ENCODE peak calls at places on chromosomes 2 and 18, in ten cellular contexts. One of them, this sample, is unnamed.

GRCh38 chr2:145687445-145688104 is 1167.7 kb upstream of the ZEB2 start:
- DNase-seq in globus pallidus: peak
- DNase-seq in activated T-cell treated with anti-CD3 and anti-CD28 coated beads, Interleukin-2, amount 50 U/mL, for 72 hours: no peak
- DNase-seq in sciatic nerve: no peak
- DNase-seq in AG08396: no peak
- DNase-seq in NCI-H1105 treated with DMSO at 0.1 percent for 48 hours: no peak
- DNase-seq in iPS-NIHi11: peak
- DNase-seq in T-cell: no peak
- DNase-seq in naive B cell: no peak
- DNase-seq in HEK293T: no peak
- DNase-seq in this sample: no peak

GRCh38 chr2:216189410-216189809 is 80.3 kb downstream of the XRCC5 start:
- DNase-seq in globus pallidus: no peak
- DNase-seq in activated T-cell treated with anti-CD3 and anti-CD28 coated beads, Interleukin-2, amount 50 U/mL, for 72 hours: no peak
- DNase-seq in sciatic nerve: no peak
- DNase-seq in AG08396: no peak
- DNase-seq in NCI-H1105 treated with DMSO at 0.1 percent for 48 hours: no peak
- DNase-seq in iPS-NIHi11: no peak
- DNase-seq in T-cell: no peak
- DNase-seq in naive B cell: no peak
- DNase-seq in HEK293T: no peak
- DNase-seq in this sample: no peak

GRCh38 chr2:45761660-45762059 is 110.2 kb downstream of the PRKCE start:
- DNase-seq in globus pallidus: no peak
- DNase-seq in activated T-cell treated with anti-CD3 and anti-CD28 coated beads, Interleukin-2, amount 50 U/mL, for 72 hours: no peak
- DNase-seq in sciatic nerve: no peak
- DNase-seq in AG08396: no peak
- DNase-seq in NCI-H1105 treated with DMSO at 0.1 percent for 48 hours: no peak
- DNase-seq in iPS-NIHi11: no peak
- DNase-seq in T-cell: no peak
- DNase-seq in naive B cell: no peak
- DNase-seq in HEK293T: no peak
- DNase-seq in this sample: no peak

GRCh38 chr2:232886632-232887031 is 16.6 kb downstream of the SNORC start:
- DNase-seq in globus pallidus: no peak
- DNase-seq in activated T-cell treated with anti-CD3 and anti-CD28 coated beads, Interleukin-2, amount 50 U/mL, for 72 hours: no peak
- DNase-seq in sciatic nerve: no peak
- DNase-seq in AG08396: no peak
- DNase-seq in NCI-H1105 treated with DMSO at 0.1 percent for 48 hours: no peak
- DNase-seq in iPS-NIHi11: no peak
- DNase-seq in T-cell: no peak
- DNase-seq in naive B cell: no peak
- DNase-seq in HEK293T: no peak
- DNase-seq in this sample: no peak

GRCh38 chr2:127054996-127055785 is 51.8 kb downstream of the BIN1 start:
- DNase-seq in globus pallidus: no peak
- DNase-seq in activated T-cell treated with anti-CD3 and anti-CD28 coated beads, Interleukin-2, amount 50 U/mL, for 72 hours: no peak
- DNase-seq in sciatic nerve: no peak
- DNase-seq in AG08396: no peak
- DNase-seq in NCI-H1105 treated with DMSO at 0.1 percent for 48 hours: no peak
- DNase-seq in iPS-NIHi11: no peak
- DNase-seq in T-cell: no peak
- DNase-seq in naive B cell: no peak
- DNase-seq in HEK293T: no peak
- DNase-seq in this sample: no peak

GRCh38 chr2:88638743-88639142 is 11.5 kb upstream of the EIF2AK3 start:
- DNase-seq in globus pallidus: no peak
- DNase-seq in activated T-cell treated with anti-CD3 and anti-CD28 coated beads, Interleukin-2, amount 50 U/mL, for 72 hours: peak
- DNase-seq in sciatic nerve: no peak
- DNase-seq in AG08396: no peak
- DNase-seq in NCI-H1105 treated with DMSO at 0.1 percent for 48 hours: no peak
- DNase-seq in iPS-NIHi11: no peak
- DNase-seq in T-cell: no peak
- DNase-seq in naive B cell: no peak
- DNase-seq in HEK293T: no peak
- DNase-seq in this sample: peak

GRCh38 chr2:215535726-215536125 is 99.9 kb upstream of the FN1 start:
- DNase-seq in globus pallidus: no peak
- DNase-seq in activated T-cell treated with anti-CD3 and anti-CD28 coated beads, Interleukin-2, amount 50 U/mL, for 72 hours: no peak
- DNase-seq in sciatic nerve: no peak
- DNase-seq in AG08396: no peak
- DNase-seq in NCI-H1105 treated with DMSO at 0.1 percent for 48 hours: no peak
- DNase-seq in iPS-NIHi11: no peak
- DNase-seq in T-cell: no peak
- DNase-seq in naive B cell: no peak
- DNase-seq in HEK293T: no peak
- DNase-seq in this sample: no peak

GRCh38 chr2:48343571-48344440 is 186.1 kb upstream of the STON1 start:
- DNase-seq in globus pallidus: no peak
- DNase-seq in activated T-cell treated with anti-CD3 and anti-CD28 coated beads, Interleukin-2, amount 50 U/mL, for 72 hours: no peak
- DNase-seq in sciatic nerve: no peak
- DNase-seq in AG08396: peak
- DNase-seq in NCI-H1105 treated with DMSO at 0.1 percent for 48 hours: no peak
- DNase-seq in iPS-NIHi11: no peak
- DNase-seq in T-cell: no peak
- DNase-seq in naive B cell: no peak
- DNase-seq in HEK293T: no peak
- DNase-seq in this sample: no peak

GRCh38 chr18:8937695-8938094 is 164.8 kb upstream of the NDUFV2 start:
- DNase-seq in globus pallidus: no peak
- DNase-seq in activated T-cell treated with anti-CD3 and anti-CD28 coated beads, Interleukin-2, amount 50 U/mL, for 72 hours: no peak
- DNase-seq in sciatic nerve: no peak
- DNase-seq in AG08396: no peak
- DNase-seq in NCI-H1105 treated with DMSO at 0.1 percent for 48 hours: no peak
- DNase-seq in iPS-NIHi11: peak
- DNase-seq in T-cell: no peak
- DNase-seq in naive B cell: no peak
- DNase-seq in HEK293T: no peak
- DNase-seq in this sample: no peak

GRCh38 chr2:226890286-226890685 is 54.4 kb downstream of the RHBDD1 start:
- DNase-seq in globus pallidus: no peak
- DNase-seq in activated T-cell treated with anti-CD3 and anti-CD28 coated beads, Interleukin-2, amount 50 U/mL, for 72 hours: no peak
- DNase-seq in sciatic nerve: no peak
- DNase-seq in AG08396: no peak
- DNase-seq in NCI-H1105 treated with DMSO at 0.1 percent for 48 hours: no peak
- DNase-seq in iPS-NIHi11: no peak
- DNase-seq in T-cell: no peak
- DNase-seq in naive B cell: no peak
- DNase-seq in HEK293T: no peak
- DNase-seq in this sample: no peak

GRCh38 chr18:2529154-2529553 is 42.2 kb downstream of the METTL4 start:
- DNase-seq in globus pallidus: no peak
- DNase-seq in activated T-cell treated with anti-CD3 and anti-CD28 coated beads, Interleukin-2, amount 50 U/mL, for 72 hours: no peak
- DNase-seq in sciatic nerve: no peak
- DNase-seq in AG08396: no peak
- DNase-seq in NCI-H1105 treated with DMSO at 0.1 percent for 48 hours: no peak
- DNase-seq in iPS-NIHi11: peak
- DNase-seq in T-cell: no peak
- DNase-seq in naive B cell: no peak
- DNase-seq in HEK293T: no peak
- DNase-seq in this sample: no peak

GRCh38 chr18:9869713-9870430 is 15.9 kb upstream of the TXNDC2 start:
- DNase-seq in globus pallidus: no peak
- DNase-seq in activated T-cell treated with anti-CD3 and anti-CD28 coated beads, Interleukin-2, amount 50 U/mL, for 72 hours: peak
- DNase-seq in sciatic nerve: no peak
- DNase-seq in AG08396: peak
- DNase-seq in NCI-H1105 treated with DMSO at 0.1 percent for 48 hours: no peak
- DNase-seq in iPS-NIHi11: peak
- DNase-seq in T-cell: no peak
- DNase-seq in naive B cell: no peak
- DNase-seq in HEK293T: peak
- DNase-seq in this sample: no peak

GRCh38 chr2:191049728-191050639 is 36.0 kb upstream of the STAT1 start:
- DNase-seq in globus pallidus: no peak
- DNase-seq in activated T-cell treated with anti-CD3 and anti-CD28 coated beads, Interleukin-2, amount 50 U/mL, for 72 hours: no peak
- DNase-seq in sciatic nerve: no peak
- DNase-seq in AG08396: no peak
- DNase-seq in NCI-H1105 treated with DMSO at 0.1 percent for 48 hours: no peak
- DNase-seq in iPS-NIHi11: no peak
- DNase-seq in T-cell: no peak
- DNase-seq in naive B cell: no peak
- DNase-seq in HEK293T: no peak
- DNase-seq in this sample: no peak

GRCh38 chr2:76385943-76386342 is 675.2 kb upstream of the GCFC2 start:
- DNase-seq in globus pallidus: no peak
- DNase-seq in activated T-cell treated with anti-CD3 and anti-CD28 coated beads, Interleukin-2, amount 50 U/mL, for 72 hours: no peak
- DNase-seq in sciatic nerve: no peak
- DNase-seq in AG08396: no peak
- DNase-seq in NCI-H1105 treated with DMSO at 0.1 percent for 48 hours: no peak
- DNase-seq in iPS-NIHi11: no peak
- DNase-seq in T-cell: no peak
- DNase-seq in naive B cell: no peak
- DNase-seq in HEK293T: no peak
- DNase-seq in this sample: no peak

GRCh38 chr2:138948070-138948539 is 167.9 kb upstream of the NXPH2 start:
- DNase-seq in globus pallidus: no peak
- DNase-seq in activated T-cell treated with anti-CD3 and anti-CD28 coated beads, Interleukin-2, amount 50 U/mL, for 72 hours: no peak
- DNase-seq in sciatic nerve: no peak
- DNase-seq in AG08396: peak
- DNase-seq in NCI-H1105 treated with DMSO at 0.1 percent for 48 hours: no peak
- DNase-seq in iPS-NIHi11: no peak
- DNase-seq in T-cell: no peak
- DNase-seq in naive B cell: no peak
- DNase-seq in HEK293T: no peak
- DNase-seq in this sample: no peak

GRCh38 chr18:9950289-9951016 is 36.6 kb downstream of the VAPA start:
- DNase-seq in globus pallidus: no peak
- DNase-seq in activated T-cell treated with anti-CD3 and anti-CD28 coated beads, Interleukin-2, amount 50 U/mL, for 72 hours: no peak
- DNase-seq in sciatic nerve: no peak
- DNase-seq in AG08396: no peak
- DNase-seq in NCI-H1105 treated with DMSO at 0.1 percent for 48 hours: no peak
- DNase-seq in iPS-NIHi11: no peak
- DNase-seq in T-cell: no peak
- DNase-seq in naive B cell: no peak
- DNase-seq in HEK293T: no peak
- DNase-seq in this sample: no peak

GRCh38 chr18:6616981-6617380 is 112.5 kb upstream of the ARHGAP28 start:
- DNase-seq in globus pallidus: no peak
- DNase-seq in activated T-cell treated with anti-CD3 and anti-CD28 coated beads, Interleukin-2, amount 50 U/mL, for 72 hours: no peak
- DNase-seq in sciatic nerve: no peak
- DNase-seq in AG08396: no peak
- DNase-seq in NCI-H1105 treated with DMSO at 0.1 percent for 48 hours: no peak
- DNase-seq in iPS-NIHi11: no peak
- DNase-seq in T-cell: no peak
- DNase-seq in naive B cell: no peak
- DNase-seq in HEK293T: no peak
- DNase-seq in this sample: no peak